ENCODE peak calls at places on chromosome 18, in six cellular contexts. One of them, this sample, is unnamed.

GRCh38 chr18:55186588-55186987 is 227.3 kb upstream of the CCDC68 start:
- DNase-seq in coronary artery: no peak
- DNase-seq in fibroblast of lung: no peak
- DNase-seq in hepatocyte: no peak
- DNase-seq in AG04450: no peak
- DNase-seq in MM.1S: no peak
- DNase-seq in this sample: no peak

GRCh38 chr18:4844320-4844719 is 352.7 kb downstream of the AKAIN1 start:
- DNase-seq in coronary artery: no peak
- DNase-seq in hepatocyte: no peak
- DNase-seq in MM.1S: no peak
- DNase-seq in fibroblast of lung: no peak
- DNase-seq in AG04450: no peak
- DNase-seq in this sample: no peak

GRCh38 chr18:68676913-68677312 is 38.0 kb downstream of the TMX3 start:
- DNase-seq in AG04450: no peak
- DNase-seq in fibroblast of lung: peak; percentile 39
- DNase-seq in MM.1S: peak; percentile 81
- DNase-seq in hepatocyte: no peak
- DNase-seq in coronary artery: no peak
- DNase-seq in this sample: no peak

GRCh38 chr18:68121826-68122225 is 593.1 kb downstream of the TMX3 start:
- DNase-seq in fibroblast of lung: peak; percentile 41
- DNase-seq in coronary artery: no peak
- DNase-seq in hepatocyte: no peak
- DNase-seq in MM.1S: no peak
- DNase-seq in AG04450: no peak
- DNase-seq in this sample: no peak

GRCh38 chr18:30211112-30211511 is 831.4 kb downstream of the DSC3 start:
- DNase-seq in MM.1S: no peak
- DNase-seq in coronary artery: no peak
- DNase-seq in hepatocyte: no peak
- DNase-seq in AG04450: no peak
- DNase-seq in fibroblast of lung: no peak
- DNase-seq in this sample: no peak

GRCh38 chr18:35582899-35583558 is 1.5 kb downstream of the GALNT1 start:
- DNase-seq in coronary artery: no peak
- DNase-seq in hepatocyte: peak; percentile 44
- DNase-seq in MM.1S: no peak
- DNase-seq in AG04450: no peak
- DNase-seq in fibroblast of lung: peak; percentile 40
- DNase-seq in this sample: no peak

GRCh38 chr18:72674710-72675109 is 130.6 kb upstream of the CBLN2 start:
- DNase-seq in AG04450: no peak
- DNase-seq in coronary artery: no peak
- DNase-seq in hepatocyte: no peak
- DNase-seq in fibroblast of lung: no peak
- DNase-seq in MM.1S: no peak
- DNase-seq in this sample: no peak

GRCh38 chr18:55003695-55004094 is 44.4 kb upstream of the CCDC68 start:
- DNase-seq in AG04450: no peak
- DNase-seq in coronary artery: no peak
- DNase-seq in fibroblast of lung: no peak
- DNase-seq in MM.1S: no peak
- DNase-seq in hepatocyte: no peak
- DNase-seq in this sample: no peak

GRCh38 chr18:53070706-53071105 is 730.7 kb downstream of the DCC start:
- DNase-seq in fibroblast of lung: no peak
- DNase-seq in AG04450: no peak
- DNase-seq in hepatocyte: no peak
- DNase-seq in coronary artery: no peak
- DNase-seq in MM.1S: no peak
- DNase-seq in this sample: no peak

GRCh38 chr18:78242796-78243195 is 736.8 kb upstream of the SALL3 start:
- DNase-seq in fibroblast of lung: no peak
- DNase-seq in coronary artery: no peak
- DNase-seq in MM.1S: no peak
- DNase-seq in AG04450: no peak
- DNase-seq in hepatocyte: no peak
- DNase-seq in this sample: no peak

GRCh38 chr18:42883177-42883576 is 232.3 kb downstream of the RIT2 start:
- DNase-seq in MM.1S: no peak
- DNase-seq in fibroblast of lung: no peak
- DNase-seq in coronary artery: no peak
- DNase-seq in AG04450: no peak
- DNase-seq in hepatocyte: no peak
- DNase-seq in this sample: no peak
- H3K27ac ChIP-seq in MM.1S: no peak overlapping the region
- H3K27ac ChIP-seq in fibroblast of lung: no peak overlapping the region
- H3K27ac ChIP-seq in coronary artery: no peak overlapping the region
- H3K27ac ChIP-seq in AG04450: no peak overlapping the region
- H3K27ac ChIP-seq in hepatocyte: no peak overlapping the region
- H3K27ac ChIP-seq in this sample: no peak overlapping the region

DNA sequence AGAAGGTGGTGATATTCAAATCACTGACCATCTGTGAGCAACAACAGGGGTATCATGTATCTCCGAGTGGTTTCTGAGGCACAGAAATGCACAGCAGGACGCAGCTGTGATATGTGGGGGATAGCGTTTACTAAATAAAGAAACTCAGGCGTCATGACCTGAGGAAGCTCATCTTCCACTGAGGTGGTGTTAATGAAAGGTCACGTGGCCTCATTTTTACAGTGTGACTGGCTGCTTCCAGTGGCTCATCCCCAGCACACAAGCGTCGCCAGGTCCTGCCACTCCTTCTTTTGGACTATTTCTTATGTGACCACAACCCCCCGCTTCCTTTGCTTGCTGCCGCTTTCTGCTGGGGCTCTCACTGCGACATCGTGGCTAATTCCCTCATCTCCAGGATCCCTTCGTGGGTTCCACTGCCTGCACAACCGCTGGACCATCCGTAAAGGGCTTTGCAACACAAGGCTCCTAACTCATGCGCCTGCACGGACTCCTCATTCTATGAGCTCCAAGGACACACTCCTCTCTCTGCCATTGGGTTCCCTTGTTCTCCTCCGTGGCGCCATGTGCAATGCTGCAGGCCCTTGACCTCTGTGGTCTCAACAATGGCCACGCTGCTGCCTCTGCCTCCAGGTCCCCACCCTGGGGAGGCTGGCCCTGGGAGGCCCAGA is 109.3 kb downstream of the MBP start:
- DNase-seq in AG04450: no peak
- DNase-seq in fibroblast of lung: no peak
- DNase-seq in MM.1S: no peak
- DNase-seq in coronary artery: no peak
- DNase-seq in hepatocyte: no peak
- DNase-seq in this sample: no peak
- H3K27ac ChIP-seq in AG04450: no peak overlapping the region
- H3K27ac ChIP-seq in fibroblast of lung: no peak overlapping the region
- H3K27ac ChIP-seq in MM.1S: no peak overlapping the region
- H3K27ac ChIP-seq in coronary artery: no peak overlapping the region
- H3K27ac ChIP-seq in hepatocyte: no peak overlapping the region
- H3K27ac ChIP-seq in this sample: peak overlapping the region; percentile 94

DNA sequence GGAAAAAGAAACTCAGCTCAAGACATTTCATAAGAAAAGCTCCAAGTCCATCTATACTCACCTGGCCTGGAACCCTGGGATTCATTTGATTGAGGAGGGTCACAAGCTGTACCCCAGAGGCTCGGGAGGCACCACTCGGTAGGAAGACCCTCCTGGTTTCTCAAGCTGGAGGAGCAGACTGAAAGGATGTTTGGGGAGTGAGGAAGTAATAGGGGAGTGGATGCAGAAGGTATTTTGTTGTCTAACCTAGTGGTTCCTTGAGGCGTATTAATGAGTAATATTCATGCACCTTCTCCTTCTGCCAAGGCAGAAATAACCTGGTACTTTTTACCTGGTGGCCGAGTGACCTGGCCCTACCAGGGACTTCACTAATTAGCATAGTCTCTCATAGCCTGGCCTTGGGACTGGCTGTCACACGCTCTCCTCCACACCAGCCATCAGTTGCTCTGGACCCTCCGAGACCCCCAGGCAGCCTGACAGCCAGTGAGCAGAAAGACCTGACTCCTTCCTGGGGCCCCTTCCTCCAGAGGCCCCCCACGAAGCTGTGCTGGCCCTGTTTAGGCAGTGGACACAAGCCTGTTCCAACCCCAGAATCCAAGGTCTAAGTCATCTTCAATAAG is 161.4 kb downstream of the BCL2 start:
- DNase-seq in coronary artery: no peak
- DNase-seq in hepatocyte: no peak
- DNase-seq in fibroblast of lung: no peak
- DNase-seq in MM.1S: peak; percentile 34
- DNase-seq in AG04450: no peak
- DNase-seq in this sample: no peak
- H3K27ac ChIP-seq in coronary artery: peak overlapping the region; percentile 70
- H3K27ac ChIP-seq in hepatocyte: no peak overlapping the region
- H3K27ac ChIP-seq in fibroblast of lung: no peak overlapping the region
- H3K27ac ChIP-seq in MM.1S: peak overlapping the region; percentile 95
- H3K27ac ChIP-seq in AG04450: no peak overlapping the region
- H3K27ac ChIP-seq in this sample: no peak overlapping the region

DNA sequence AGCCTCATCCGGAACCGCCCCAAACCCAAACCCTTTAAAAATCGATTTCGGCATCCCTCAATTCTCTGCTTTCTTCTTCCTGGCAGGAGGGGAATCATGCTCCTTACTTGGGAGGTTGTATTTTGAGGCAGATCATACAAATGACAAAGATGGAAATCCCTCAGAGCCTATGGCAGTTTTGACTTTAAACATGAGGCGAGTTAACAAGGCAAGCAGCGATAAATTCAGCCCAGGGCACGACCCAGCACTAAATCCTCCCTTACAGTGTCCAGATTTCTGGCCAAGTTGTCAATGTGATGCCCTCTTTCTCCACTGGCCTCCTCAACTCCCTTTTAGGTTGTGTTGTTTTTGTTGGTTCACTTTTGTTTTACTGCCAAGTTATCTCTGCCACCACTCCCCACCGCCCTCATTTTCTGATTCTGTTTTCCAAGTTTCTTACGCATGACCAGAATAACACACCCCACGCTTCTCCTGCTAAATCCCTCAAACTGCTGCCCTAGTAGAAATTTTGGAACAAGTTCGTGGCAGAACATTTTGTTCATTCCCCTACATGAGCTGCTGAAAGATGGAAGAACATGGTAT is 68.3 kb downstream of the CTAGE1 start:
- DNase-seq in AG04450: no peak
- DNase-seq in fibroblast of lung: peak; percentile 62
- DNase-seq in hepatocyte: peak; percentile 58
- DNase-seq in coronary artery: no peak
- DNase-seq in MM.1S: no peak
- DNase-seq in this sample: no peak
- H3K27ac ChIP-seq in AG04450: no peak overlapping the region
- H3K27ac ChIP-seq in fibroblast of lung: no peak overlapping the region
- H3K27ac ChIP-seq in hepatocyte: peak overlapping the region; percentile 93
- H3K27ac ChIP-seq in coronary artery: peak overlapping the region; percentile 92
- H3K27ac ChIP-seq in MM.1S: no peak overlapping the region
- H3K27ac ChIP-seq in this sample: no peak overlapping the region

GRCh38 chr18:74281011-74281638 is 10.6 kb downstream of the CYB5A start:
- DNase-seq in AG04450: no peak
- DNase-seq in fibroblast of lung: no peak
- DNase-seq in coronary artery: no peak
- DNase-seq in hepatocyte: no peak
- DNase-seq in MM.1S: no peak
- DNase-seq in this sample: no peak

GRCh38 chr18:74282359-74283254 is 9.2 kb downstream of the CYB5A start:
- DNase-seq in hepatocyte: no peak
- DNase-seq in AG04450: no peak
- DNase-seq in coronary artery: no peak
- DNase-seq in MM.1S: no peak
- DNase-seq in fibroblast of lung: no peak
- DNase-seq in this sample: no peak

GRCh38 chr18:74283646-74284045 is 8.1 kb downstream of the CYB5A start:
- DNase-seq in hepatocyte: no peak
- DNase-seq in coronary artery: no peak
- DNase-seq in fibroblast of lung: no peak
- DNase-seq in MM.1S: no peak
- DNase-seq in AG04450: no peak
- DNase-seq in this sample: no peak

GRCh38 chr18:74283255-74283554 is 8.6 kb downstream of the CYB5A start:
- DNase-seq in fibroblast of lung: no peak
- DNase-seq in hepatocyte: no peak
- DNase-seq in AG04450: no peak
- DNase-seq in MM.1S: no peak
- DNase-seq in coronary artery: no peak
- DNase-seq in this sample: no peak

GRCh38 chr18:74281639-74282358 is 10.0 kb downstream of the CYB5A start:
- DNase-seq in hepatocyte: no peak
- DNase-seq in fibroblast of lung: peak; percentile 37
- DNase-seq in AG04450: no peak
- DNase-seq in coronary artery: no peak
- DNase-seq in MM.1S: no peak
- DNase-seq in this sample: no peak
- H3K27ac ChIP-seq in hepatocyte: peak overlapping the region; percentile 88
- H3K27ac ChIP-seq in fibroblast of lung: no peak overlapping the region
- H3K27ac ChIP-seq in AG04450: no peak overlapping the region
- H3K27ac ChIP-seq in coronary artery: no peak overlapping the region
- H3K27ac ChIP-seq in MM.1S: no peak overlapping the region
- H3K27ac ChIP-seq in this sample: no peak overlapping the region

GRCh38 chr18:10785798-10786197 is 260.0 kb downstream of the NAPG start:
- DNase-seq in hepatocyte: no peak
- DNase-seq in fibroblast of lung: no peak
- DNase-seq in AG04450: no peak
- DNase-seq in coronary artery: no peak
- DNase-seq in MM.1S: no peak
- DNase-seq in this sample: no peak
- H3K27ac ChIP-seq in hepatocyte: no peak overlapping the region
- H3K27ac ChIP-seq in fibroblast of lung: no peak overlapping the region
- H3K27ac ChIP-seq in AG04450: no peak overlapping the region
- H3K27ac ChIP-seq in coronary artery: no peak overlapping the region
- H3K27ac ChIP-seq in MM.1S: no peak overlapping the region
- H3K27ac ChIP-seq in this sample: peak overlapping the region; percentile 13

GRCh38 chr18:48821251-48821590 is 129.5 kb downstream of the SMAD7 start:
- DNase-seq in MM.1S: no peak
- DNase-seq in fibroblast of lung: no peak
- DNase-seq in hepatocyte: no peak
- DNase-seq in coronary artery: peak; percentile 61
- DNase-seq in AG04450: no peak
- DNase-seq in this sample: peak; percentile 1

GRCh38 chr18:48819276-48819675 is 131.5 kb downstream of the SMAD7 start:
- DNase-seq in AG04450: no peak
- DNase-seq in fibroblast of lung: no peak
- DNase-seq in hepatocyte: no peak
- DNase-seq in coronary artery: no peak
- DNase-seq in MM.1S: no peak
- DNase-seq in this sample: peak; percentile 29

GRCh38 chr18:48818329-48819254 is 132.2 kb downstream of the SMAD7 start:
- DNase-seq in coronary artery: peak; percentile 35
- DNase-seq in AG04450: no peak
- DNase-seq in MM.1S: no peak
- DNase-seq in hepatocyte: no peak
- DNase-seq in fibroblast of lung: no peak
- DNase-seq in this sample: peak; percentile 20

GRCh38 chr18:48820483-48821250 is 130.1 kb downstream of the SMAD7 start:
- DNase-seq in hepatocyte: no peak
- DNase-seq in MM.1S: no peak
- DNase-seq in AG04450: no peak
- DNase-seq in fibroblast of lung: no peak
- DNase-seq in coronary artery: peak; percentile 68
- DNase-seq in this sample: peak; percentile 14

GRCh38 chr18:48819781-48820482 is 130.8 kb downstream of the SMAD7 start:
- DNase-seq in MM.1S: no peak
- DNase-seq in fibroblast of lung: no peak
- DNase-seq in coronary artery: peak; percentile 66
- DNase-seq in AG04450: no peak
- DNase-seq in hepatocyte: no peak
- DNase-seq in this sample: peak; percentile 17
- H3K27ac ChIP-seq in MM.1S: no peak overlapping the region
- H3K27ac ChIP-seq in fibroblast of lung: no peak overlapping the region
- H3K27ac ChIP-seq in coronary artery: no peak overlapping the region
- H3K27ac ChIP-seq in AG04450: no peak overlapping the region
- H3K27ac ChIP-seq in hepatocyte: no peak overlapping the region
- H3K27ac ChIP-seq in this sample: no peak overlapping the region

This sample was measured in dorsolateral prefrontal cortex.